ENCODE peak calls at places on chromosomes 16 and 17, in eight cellular contexts. One of them, this sample, is unnamed.

GRCh38 chr17:51014129-51014528 is 106.5 kb downstream of the SPAG9 start:
- DNase-seq in colonic mucosa: no peak
- DNase-seq in ELR: no peak
- DNase-seq in cardiac fibroblast: no peak
- DNase-seq in body of pancreas: no peak
- DNase-seq in pancreas: no peak
- DNase-seq in substantia nigra: no peak
- DNase-seq in ELF-1: no peak
- DNase-seq in this sample: no peak

GRCh38 chr17:73396429-73397277 is 84.9 kb upstream of the CDC42EP4 start:
- DNase-seq in colonic mucosa: no peak
- DNase-seq in ELR: no peak
- DNase-seq in cardiac fibroblast: no peak
- DNase-seq in body of pancreas: no peak
- DNase-seq in pancreas: no peak
- DNase-seq in substantia nigra: no peak
- DNase-seq in ELF-1: no peak
- DNase-seq in this sample: no peak

GRCh38 chr17:10099051-10099571 is 99.3 kb downstream of the GAS7 start:
- DNase-seq in colonic mucosa: no peak
- DNase-seq in ELR: peak
- DNase-seq in cardiac fibroblast: peak
- DNase-seq in body of pancreas: no peak
- DNase-seq in pancreas: no peak
- DNase-seq in substantia nigra: no peak
- DNase-seq in ELF-1: peak
- DNase-seq in this sample: no peak

GRCh38 chr17:49035470-49036269 is 38.5 kb downstream of the IGF2BP1 start:
- DNase-seq in colonic mucosa: peak
- DNase-seq in ELR: peak
- DNase-seq in cardiac fibroblast: peak
- DNase-seq in body of pancreas: peak
- DNase-seq in pancreas: no peak
- DNase-seq in substantia nigra: no peak
- DNase-seq in ELF-1: peak
- DNase-seq in this sample: no peak

GRCh38 chr16:30526137-30526822 is at the start of gene ZNF768:
- DNase-seq in colonic mucosa: peak
- DNase-seq in ELR: peak
- DNase-seq in cardiac fibroblast: peak
- DNase-seq in body of pancreas: peak
- DNase-seq in pancreas: no peak
- DNase-seq in substantia nigra: no peak
- DNase-seq in ELF-1: peak
- DNase-seq in this sample: no peak

GRCh38 chr17:10073026-10073425 is 125.4 kb downstream of the GAS7 start:
- DNase-seq in colonic mucosa: no peak
- DNase-seq in ELR: no peak
- DNase-seq in cardiac fibroblast: no peak
- DNase-seq in body of pancreas: no peak
- DNase-seq in pancreas: no peak
- DNase-seq in substantia nigra: no peak
- DNase-seq in ELF-1: peak
- DNase-seq in this sample: no peak

GRCh38 chr17:49848019-49848473 is at the start of gene TAC4:
- DNase-seq in colonic mucosa: no peak
- DNase-seq in ELR: no peak
- DNase-seq in cardiac fibroblast: no peak
- DNase-seq in body of pancreas: no peak
- DNase-seq in pancreas: no peak
- DNase-seq in substantia nigra: no peak
- DNase-seq in ELF-1: no peak
- DNase-seq in this sample: no peak

GRCh38 chr16:11201498-11202259 is 54.3 kb downstream of the SOCS1 start:
- DNase-seq in colonic mucosa: no peak
- DNase-seq in ELR: peak
- DNase-seq in cardiac fibroblast: peak
- DNase-seq in body of pancreas: no peak
- DNase-seq in pancreas: no peak
- DNase-seq in substantia nigra: no peak
- DNase-seq in ELF-1: peak
- DNase-seq in this sample: no peak

GRCh38 chr16:54370653-54371052 is 84.1 kb upstream of the IRX3 start:
- DNase-seq in colonic mucosa: no peak
- DNase-seq in ELR: no peak
- DNase-seq in cardiac fibroblast: peak
- DNase-seq in body of pancreas: no peak
- DNase-seq in pancreas: no peak
- DNase-seq in substantia nigra: no peak
- DNase-seq in ELF-1: peak
- DNase-seq in this sample: no peak

GRCh38 chr17:27947005-27947406 is 53.8 kb upstream of the LYRM9 start:
- DNase-seq in colonic mucosa: no peak
- DNase-seq in ELR: no peak
- DNase-seq in cardiac fibroblast: no peak
- DNase-seq in body of pancreas: no peak
- DNase-seq in pancreas: no peak
- DNase-seq in substantia nigra: no peak
- DNase-seq in ELF-1: no peak
- DNase-seq in this sample: no peak

GRCh38 chr16:53465606-53466290 is 31.5 kb downstream of the RBL2 start:
- DNase-seq in colonic mucosa: no peak
- DNase-seq in ELR: peak
- DNase-seq in cardiac fibroblast: peak
- DNase-seq in body of pancreas: peak
- DNase-seq in pancreas: peak
- DNase-seq in substantia nigra: no peak
- DNase-seq in ELF-1: no peak
- DNase-seq in this sample: no peak

GRCh38 chr16:47779201-47780016 is 318.3 kb downstream of the PHKB start:
- DNase-seq in colonic mucosa: no peak
- DNase-seq in ELR: peak
- DNase-seq in cardiac fibroblast: peak
- DNase-seq in body of pancreas: no peak
- DNase-seq in pancreas: no peak
- DNase-seq in substantia nigra: no peak
- DNase-seq in ELF-1: no peak
- DNase-seq in this sample: no peak

This sample was measured in activated T-helper 1 cell treated with anti-CD3 and anti-CD28 coated beads, Interleukin-2, amount 50 U/mL, for 16 hours.